ENCODE peak calls at places on chromosomes 12 and 14, in seven cellular contexts. S, M, Q, O, P, R and J are unnamed samples.

GRCh38 chr12:55736780-55737580 is 5.9 kb upstream of the GDF11 start:
- DNase-seq in S (peak), M (no peak), Q (peak), O (peak), P (peak), R (no peak), J (peak)

GRCh38 chr12:104593482-104593881 is 136.7 kb downstream of the CHST11 start:
- DNase-seq in S (no peak), M (no peak), Q (no peak), O (no peak), P (no peak), R (no peak), J (no peak)

GRCh38 chr12:52524241-52524897 is 4.2 kb upstream of the KRT5 start:
- DNase-seq in S (peak), M (no peak), Q (no peak), O (no peak), P (no peak), R (no peak), J (no peak)

GRCh38 chr12:30980886-30981662 is 54.5 kb downstream of the TSPAN11 start:
- DNase-seq in S (no peak), M (no peak), Q (no peak), O (peak), P (no peak), R (no peak), J (no peak)

GRCh38 chr12:65182012-65182739 is 12.8 kb downstream of the LEMD3 start:
- DNase-seq in S (no peak), M (no peak), Q (no peak), O (no peak), P (no peak), R (no peak), J (no peak)

GRCh38 chr14:20493634-20494033 is 11.7 kb upstream of the RNASE10 start:
- DNase-seq in S (no peak), M (no peak), Q (no peak), O (peak), P (no peak), R (no peak), J (peak)

GRCh38 chr12:32159925-32160324 is 53.3 kb downstream of the BICD1 start:
- DNase-seq in S (no peak), M (no peak), Q (no peak), O (no peak), P (peak), R (no peak), J (no peak)

GRCh38 chr14:65940056-65940735 is 527.7 kb downstream of the FUT8 start:
- DNase-seq in S (no peak), M (no peak), Q (no peak), O (no peak), P (no peak), R (no peak), J (peak)

GRCh38 chr12:117161460-117162166 is 28.7 kb downstream of the FBXO21 start:
- DNase-seq in S (peak), M (no peak), Q (no peak), O (no peak), P (no peak), R (no peak), J (no peak)

GRCh38 chr12:99121476-99121965 is 476.4 kb downstream of the APAF1 start:
- DNase-seq in S (no peak), M (no peak), Q (no peak), O (no peak), P (no peak), R (no peak), J (no peak)

GRCh38 chr12:83197483-83197914 is 510.8 kb downstream of the TMTC2 start:
- DNase-seq in S (no peak), M (no peak), Q (no peak), O (no peak), P (no peak), R (no peak), J (no peak)

GRCh38 chr12:80325167-80325959 is 118.7 kb upstream of the PTPRQ start:
- DNase-seq in S (no peak), M (no peak), Q (no peak), O (no peak), P (no peak), R (no peak), J (no peak)

GRCh38 chr12:2693980-2694379 is 100.8 kb upstream of the FKBP4 start:
- DNase-seq in S (no peak), M (no peak), Q (no peak), O (no peak), P (no peak), R (no peak), J (no peak)

GRCh38 chr12:2691001-2691339 is 103.8 kb upstream of the FKBP4 start:
- DNase-seq in S (no peak), M (no peak), Q (no peak), O (no peak), P (peak), R (no peak), J (peak)

GRCh38 chr12:2692156-2692555 is 102.6 kb upstream of the FKBP4 start:
- DNase-seq in S (no peak), M (no peak), Q (no peak), O (no peak), P (no peak), R (no peak), J (no peak)

GRCh38 chr12:2691340-2692111 is 103.2 kb upstream of the FKBP4 start:
- DNase-seq in S (no peak), M (no peak), Q (no peak), O (no peak), P (peak), R (peak), J (peak)

GRCh38 chr12:2693204-2693860 is 101.4 kb upstream of the FKBP4 start:
- DNase-seq in S (no peak), M (no peak), Q (no peak), O (no peak), P (no peak), R (no peak), J (no peak)
- TF ChIP-seq CTCF in S (no peak), M (peak), Q (no peak), O (no peak), P (no peak), R (no peak), J (no peak)

GRCh38 chr12:6764011-6764828 is 1.9 kb upstream of the PTMS start:
- DNase-seq in S (peak), M (peak), Q (peak), O (peak), P (peak), R (peak), J (peak)
- H3K4me3 ChIP-seq in S (no peak), M (peak), Q (peak), O (peak), P (peak), R (peak), J (peak)

DNA sequence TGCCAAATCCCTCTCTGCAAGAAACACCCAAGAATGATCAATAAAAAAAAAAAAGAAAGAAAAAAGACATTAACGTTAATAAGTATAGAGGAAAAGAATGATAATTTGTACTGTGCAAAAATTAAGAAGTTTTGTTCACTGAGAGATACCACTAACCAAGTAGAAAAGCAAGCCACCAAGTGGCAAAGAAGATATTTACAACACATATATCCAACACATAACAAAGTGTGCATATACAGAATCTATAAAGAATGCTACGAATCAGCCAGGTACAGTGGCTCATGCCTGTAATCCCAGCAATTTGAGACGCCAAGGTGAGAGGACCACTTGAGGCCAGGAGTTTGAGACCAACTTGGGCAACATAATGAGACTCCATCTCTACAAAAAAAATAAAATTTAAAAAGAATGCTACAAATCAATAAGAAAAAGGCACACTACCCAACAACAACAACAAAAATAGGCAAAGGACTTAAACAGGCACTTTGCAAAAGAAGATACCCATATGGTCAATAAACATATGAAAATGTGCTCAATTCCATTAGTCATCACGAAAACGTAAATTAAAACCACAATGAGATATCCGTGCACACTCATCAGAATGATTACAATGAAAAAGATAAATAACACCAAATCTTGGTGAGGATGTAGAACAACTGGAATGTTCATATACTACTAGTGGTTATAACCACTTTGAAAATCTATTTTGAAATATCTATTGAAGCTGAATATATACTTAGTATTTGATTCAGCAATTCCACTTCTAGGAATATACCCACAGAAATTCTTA is 19.8 kb downstream of the GALNT4 start:
- DNase-seq in S (no peak), M (no peak), Q (peak), O (no peak), P (peak), R (no peak), J (no peak)
- TF ChIP-seq CTCF in S (no peak), M (peak), Q (no peak), O (no peak), P (no peak), R (no peak), J (no peak)

GRCh38 chr14:54226558-54226957 is 170.2 kb upstream of the CDKN3 start:
- DNase-seq in S (no peak), M (no peak), Q (no peak), O (no peak), P (no peak), R (no peak), J (no peak)
- H3K4me3 ChIP-seq in S (no peak), M (no peak), Q (no peak), O (no peak), P (no peak), R (no peak), J (no peak)

GRCh38 chr12:130026608-130027176 is 122.9 kb upstream of the TMEM132D start:
- DNase-seq in S (peak), M (no peak), Q (peak), O (no peak), P (no peak), R (no peak), J (peak)
- TF ChIP-seq CTCF in S (peak), M (no peak), Q (peak), O (peak), P (no peak), R (peak), J (peak)

DNA sequence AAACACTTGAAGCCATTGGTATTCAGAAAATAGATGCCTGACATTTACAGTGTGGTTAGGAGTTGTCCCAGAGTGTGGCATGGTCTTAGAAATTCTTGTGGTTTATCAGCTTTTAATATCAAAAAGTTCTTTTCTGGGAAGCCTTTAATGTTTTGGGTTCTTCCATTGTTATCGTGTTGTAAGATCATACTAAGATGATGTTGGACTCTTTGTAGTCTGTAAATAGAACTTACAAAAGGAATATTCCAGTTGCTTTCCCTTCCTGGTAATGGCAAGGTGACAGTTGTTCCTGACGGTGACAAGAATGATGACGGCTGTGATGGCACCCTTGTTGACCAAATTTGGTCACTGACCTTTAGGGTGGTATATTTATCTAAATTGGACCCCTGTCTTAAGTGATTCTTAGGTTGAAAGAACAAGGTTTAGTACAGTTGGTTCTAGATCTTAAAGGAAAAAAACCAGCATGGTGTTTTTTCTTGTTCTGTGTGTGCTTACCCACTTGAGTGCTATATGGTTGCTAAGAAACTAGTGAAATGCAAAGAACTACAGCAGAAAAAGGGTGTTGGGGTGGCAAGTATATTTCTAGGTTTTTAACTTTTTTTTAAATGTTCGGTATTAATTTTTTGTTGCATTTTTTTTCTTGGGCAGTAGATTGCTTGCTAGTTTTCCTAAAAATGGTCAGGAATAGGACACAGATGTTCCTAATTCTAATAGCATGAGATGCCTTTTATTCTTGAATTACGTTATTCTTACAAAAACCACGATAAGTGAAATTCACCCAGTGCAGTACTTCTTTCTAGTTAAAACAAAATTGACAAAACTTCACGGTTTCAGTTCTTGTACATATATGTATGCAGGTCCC is 2.1 kb downstream of the ATP2A2 start:
- DNase-seq in S (no peak), M (no peak), Q (no peak), O (no peak), P (no peak), R (no peak), J (peak)
- H3K4me3 ChIP-seq in S (peak), M (peak), Q (peak), O (peak), P (peak), R (peak), J (peak)

GRCh38 chr12:122081697-122082221 is 3.2 kb downstream of the MLXIP start:
- DNase-seq in S (no peak), M (no peak), Q (no peak), O (peak), P (no peak), R (peak), J (peak)
- TF ChIP-seq CTCF in S (no peak), M (no peak), Q (no peak), O (no peak), P (no peak), R (no peak), J (no peak)

GRCh38 chr14:53954551-53955233 is 1.9 kb downstream of the BMP4 start:
- DNase-seq in S (no peak), M (no peak), Q (peak), O (peak), P (peak), R (no peak), J (no peak)

GRCh38 chr14:53955234-53955556 is 1.4 kb downstream of the BMP4 start:
- DNase-seq in S (no peak), M (no peak), Q (no peak), O (peak), P (no peak), R (no peak), J (no peak)

GRCh38 chr14:53956427-53957201 is at the start of gene BMP4:
- DNase-seq in S (peak), M (no peak), Q (peak), O (peak), P (peak), R (no peak), J (peak)

GRCh38 chr14:53953828-53954550 is 2.6 kb downstream of the BMP4 start:
- DNase-seq in S (peak), M (no peak), Q (peak), O (peak), P (peak), R (no peak), J (peak)

DNA sequence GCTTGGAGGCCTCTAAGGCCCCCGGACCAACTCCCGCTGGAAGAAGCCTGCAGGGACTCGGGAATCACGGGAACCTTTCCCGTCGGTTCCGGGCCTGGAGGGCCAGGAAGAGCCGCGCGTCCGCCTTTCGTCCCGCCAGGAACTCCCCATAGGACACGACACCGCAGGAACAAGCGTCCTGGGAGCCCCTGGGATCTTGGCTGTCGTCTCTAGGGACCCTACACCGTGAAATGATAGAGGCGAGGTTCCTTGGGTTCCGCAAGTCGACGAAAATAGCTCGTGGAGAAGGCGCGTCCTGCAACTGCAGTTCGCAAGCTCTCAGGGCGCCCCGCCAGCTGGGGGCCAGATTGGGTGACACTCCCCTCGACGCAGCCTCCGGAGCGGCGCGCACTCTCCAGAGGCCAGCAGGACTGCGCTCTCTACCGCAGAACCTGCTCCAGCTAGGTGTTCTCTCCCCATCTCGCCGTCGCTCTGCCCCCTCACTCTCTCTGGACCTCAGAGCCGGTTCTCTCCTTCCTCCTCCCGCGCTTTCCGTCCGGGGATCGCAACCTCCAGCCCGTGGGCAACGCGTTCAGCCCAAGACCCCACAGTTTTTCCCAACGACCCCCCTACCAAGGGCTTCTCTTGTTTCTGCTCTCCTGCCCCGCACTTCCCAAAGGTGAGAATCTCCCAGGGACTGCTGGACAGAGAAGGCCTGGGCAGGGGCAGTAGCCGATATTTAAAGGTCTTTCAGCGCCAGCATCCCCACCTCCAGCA is 776 bp downstream of the BMP4 start:
- DNase-seq in S (peak), M (no peak), Q (no peak), O (peak), P (peak), R (no peak), J (peak)
- H3K4me3 ChIP-seq in S (peak), M (peak), Q (no peak), O (peak), P (peak), R (peak), J (peak)

DNA sequence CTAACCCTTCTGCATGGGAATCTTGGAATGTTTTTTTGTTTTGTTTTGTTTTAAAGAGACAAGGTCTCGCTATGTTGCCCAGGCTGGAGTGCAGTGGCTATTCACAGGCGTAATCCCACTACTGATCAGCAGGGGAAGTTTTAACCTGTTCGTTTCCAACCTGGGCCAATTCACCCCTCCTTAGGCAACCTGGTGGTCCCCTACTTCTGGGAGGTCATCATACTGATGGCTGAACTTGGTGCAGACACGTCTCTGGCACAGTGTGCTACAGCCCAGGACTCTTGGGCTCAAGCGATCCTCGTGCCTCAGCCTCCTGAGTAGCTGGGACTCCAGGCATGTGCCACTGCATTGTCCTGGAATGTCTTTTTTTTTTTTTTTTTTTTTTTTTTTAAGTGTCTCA is 48.9 kb upstream of the ISM2 start:
- DNase-seq in S (no peak), M (no peak), Q (no peak), O (no peak), P (no peak), R (no peak), J (no peak)
- TF ChIP-seq CTCF in S (no peak), M (peak), Q (peak), O (no peak), P (no peak), R (no peak), J (no peak)

GRCh38 chr12:91179315-91179714 is 3.3 kb downstream of the DCN start:
- DNase-seq in S (no peak), M (no peak), Q (no peak), O (no peak), P (no peak), R (no peak), J (no peak)
- H3K4me3 ChIP-seq in S (no peak), M (peak), Q (peak), O (peak), P (peak), R (no peak), J (no peak)